ENCODE peak calls at places on chromosomes 7 and 10, in four cellular contexts. B is activated B cell treated with CpG ODN at 0.5 μM for 24 hours; V is lower lobe of right lung; Q is stimulated activated CD4-positive, alpha-beta T cell treated with anti-CD3 and anti-CD28 coated beads, Interleukin-4, amount 100 ng/mL, for 24 hours. U is an unnamed sample.

GRCh38 chr10:46297406-46298204 is 10.8 kb downstream of the ANTXRL start:
- DNase-seq in Q (peak; percentile 30), V (no peak), B (no peak), U (peak; percentile 68)

GRCh38 chr10:93746844-93747284 is 10.9 kb upstream of the LGI1 start:
- DNase-seq in Q (no peak), B (no peak), V (no peak), U (no peak)

GRCh38 chr10:71087622-71088021 is 124.7 kb upstream of the UNC5B start:
- DNase-seq in V (no peak), Q (peak; percentile 0), B (no peak), U (no peak)

GRCh38 chr7:111089822-111090426 is 1.0 kb upstream of the LRRN3 start:
- DNase-seq in V (no peak), Q (no peak), B (no peak), U (no peak)

GRCh38 chr7:33089142-33089541 is 20.1 kb downstream of the RP9 start:
- DNase-seq in V (no peak), B (no peak), Q (no peak), U (no peak)

GRCh38 chr7:69814421-69814962 is 216.2 kb downstream of the AUTS2 start:
- DNase-seq in B (no peak), Q (no peak), V (no peak), U (no peak)

GRCh38 chr10:22603581-22603980 is 110.8 kb downstream of the PIP4K2A start:
- DNase-seq in B (no peak), Q (no peak), V (no peak), U (no peak)

GRCh38 chr10:45513586-45513985 is 139.6 kb downstream of the ALOX5 start:
- DNase-seq in V (no peak), B (no peak), Q (no peak), U (no peak)

GRCh38 chr10:68561804-68562649 is 1.9 kb downstream of the TET1 start:
- DNase-seq in V (no peak), Q (no peak), B (no peak), U (no peak)

GRCh38 chr7:50266893-50267386 is 37.6 kb upstream of the IKZF1 start:
- DNase-seq in B (no peak), V (peak; percentile 63), Q (peak; percentile 82), U (peak; percentile 92)

GRCh38 chr10:87861566-87861952 is 1.8 kb downstream of the KLLN start:
- DNase-seq in Q (peak; percentile 23), B (no peak), V (peak; percentile 86), U (peak; percentile 93)

GRCh38 chr7:16071246-16071857 is 350.0 kb downstream of the CRPPA start:
- DNase-seq in V (no peak), B (no peak), Q (no peak), U (no peak)

GRCh38 chr7:96093435-96093834 is 228.5 kb downstream of the SLC25A13 start:
- DNase-seq in V (no peak), B (no peak), Q (no peak), U (no peak)

GRCh38 chr7:50206521-50207250 is 97.8 kb upstream of the IKZF1 start:
- DNase-seq in B (no peak), V (peak; percentile 59), Q (peak; percentile 68), U (peak; percentile 80)

GRCh38 chr10:103661198-103661950 is 167.9 kb downstream of the NEURL1 start:
- DNase-seq in V (peak; percentile 87), B (peak; percentile 22), Q (peak; percentile 46), U (peak; percentile 87)